ENCODE peak calls at places on chromosomes 16 and 17, in seven cellular contexts. R is Panc1, Y is hepatocyte, D is upper lobe of left lung, W is psoas muscle, T is fibroblast of mammary gland, F is cardiac muscle cell. O is an unnamed sample.

GRCh38 chr17:51224615-51225262 is 35.1 kb downstream of the MBTD1 start:
- DNase-seq in R (no peak), T (no peak), W (no peak), F (no peak), D (no peak), Y (no peak), O (no peak)

GRCh38 chr16:74736531-74737157 is 36.0 kb upstream of the MLKL start:
- DNase-seq in D (no peak), Y (no peak), R (no peak), F (no peak), W (peak), T (peak), O (no peak)

GRCh38 chr16:10708969-10709368 is 14.2 kb upstream of the TEKT5 start:
- DNase-seq in R (no peak), T (no peak), Y (no peak), F (no peak), W (no peak), D (no peak), O (no peak)

GRCh38 chr16:31351937-31352315 is 3.0 kb upstream of the ITGAX start:
- DNase-seq in T (peak), F (no peak), Y (no peak), D (no peak), R (no peak), W (peak), O (no peak)

GRCh38 chr17:62898239-62898864 is 67.7 kb upstream of the TANC2 start:
- DNase-seq in F (no peak), D (no peak), Y (peak), R (no peak), T (peak), W (no peak), O (no peak)

GRCh38 chr17:79915850-79916430 is 76.7 kb upstream of the CBX4 start:
- DNase-seq in Y (peak), R (no peak), T (peak), W (peak), F (peak), D (peak), O (peak)

GRCh38 chr16:58815188-58815888 is 81.2 kb upstream of the GOT2 start:
- DNase-seq in Y (no peak), T (no peak), W (no peak), D (no peak), R (no peak), F (no peak), O (peak)

GRCh38 chr16:61432421-61432820 is 603.8 kb downstream of the CDH8 start:
- DNase-seq in D (no peak), T (no peak), F (peak), W (no peak), Y (no peak), R (no peak), O (no peak)

GRCh38 chr16:11585460-11586374 is 1.0 kb downstream of the LITAF start:
- DNase-seq in D (peak), T (no peak), Y (no peak), W (peak), R (no peak), F (no peak), O (no peak)

GRCh38 chr17:62704381-62704971 is 77.0 kb downstream of the MRC2 start:
- DNase-seq in W (peak), R (no peak), F (peak), Y (peak), D (no peak), T (peak), O (peak)

GRCh38 chr17:76912585-76912984 is 44.4 kb downstream of the MGAT5B start:
- DNase-seq in R (no peak), F (no peak), T (no peak), Y (no peak), D (peak), W (no peak), O (no peak)

GRCh38 chr17:59534583-59534982 is 30.8 kb upstream of the DHX40 start:
- DNase-seq in R (no peak), T (peak), W (no peak), Y (no peak), D (no peak), F (no peak), O (no peak)

DNA sequence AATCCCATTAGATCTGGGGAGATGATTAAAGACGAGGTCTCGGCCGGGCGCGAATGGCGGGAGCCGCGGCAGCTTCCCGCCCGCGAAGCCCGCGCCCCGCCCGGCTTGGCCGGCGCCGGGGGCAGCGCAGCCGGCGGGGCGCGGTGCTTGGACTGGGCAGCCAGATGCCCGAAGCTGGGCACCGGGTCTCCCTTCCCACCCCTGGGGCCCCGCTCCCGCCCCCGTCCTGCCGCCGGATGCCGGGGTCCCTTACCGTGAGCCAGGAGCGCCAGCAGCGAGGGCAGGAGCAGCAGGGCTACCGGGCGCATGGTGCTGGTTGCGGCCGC is 308 bp downstream of the SEZ6 start:
- DNase-seq in T (no peak), D (no peak), W (no peak), F (no peak), Y (no peak), R (no peak), O (no peak)
- H3K4me3 ChIP-seq in T (no peak), D (no peak), W (no peak), F (peak), Y (no peak), R (no peak), O (no peak)

GRCh38 chr17:75289122-75289831 is at the start of gene SLC25A19:
- DNase-seq in W (peak), Y (peak), T (peak), F (peak), D (peak), R (peak), O (peak)
- TF ChIP-seq CTCF in W (peak), Y (no peak), T (no peak), F (no peak), D (peak), R (no peak), O (no peak)

DNA sequence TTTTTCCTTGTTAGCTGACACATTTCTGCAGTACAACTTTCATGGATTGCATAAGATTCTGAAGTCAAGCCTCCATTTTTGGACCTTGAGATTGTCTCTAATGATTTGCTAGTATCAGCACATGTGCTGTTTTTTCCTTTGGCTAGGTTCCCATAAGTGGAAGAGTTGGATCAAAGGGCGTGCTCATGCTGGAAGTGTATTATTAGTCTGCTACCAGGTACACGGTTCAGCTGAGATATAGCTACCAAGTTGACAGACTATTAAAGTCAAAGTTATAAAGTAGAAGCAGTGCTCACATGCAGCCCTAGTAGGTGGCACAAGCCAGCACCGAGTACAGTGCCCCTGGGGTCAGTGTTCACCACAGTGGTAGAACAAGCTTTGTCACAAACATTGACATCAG is 3.2 kb downstream of the FAHD1 start:
- DNase-seq in W (no peak), Y (peak), R (no peak), T (no peak), F (no peak), D (no peak), O (no peak)
- H3K4me3 ChIP-seq in W (no peak), Y (no peak), R (no peak), T (no peak), F (no peak), D (no peak), O (no peak)

GRCh38 chr16:2914233-2914632 is 2.5 kb downstream of the FLYWCH1 start:
- DNase-seq in Y (no peak), F (no peak), D (no peak), W (no peak), R (no peak), T (no peak), O (no peak)
- TF ChIP-seq CTCF in Y (no peak), F (no peak), D (no peak), W (no peak), R (no peak), T (no peak), O (no peak)

DNA sequence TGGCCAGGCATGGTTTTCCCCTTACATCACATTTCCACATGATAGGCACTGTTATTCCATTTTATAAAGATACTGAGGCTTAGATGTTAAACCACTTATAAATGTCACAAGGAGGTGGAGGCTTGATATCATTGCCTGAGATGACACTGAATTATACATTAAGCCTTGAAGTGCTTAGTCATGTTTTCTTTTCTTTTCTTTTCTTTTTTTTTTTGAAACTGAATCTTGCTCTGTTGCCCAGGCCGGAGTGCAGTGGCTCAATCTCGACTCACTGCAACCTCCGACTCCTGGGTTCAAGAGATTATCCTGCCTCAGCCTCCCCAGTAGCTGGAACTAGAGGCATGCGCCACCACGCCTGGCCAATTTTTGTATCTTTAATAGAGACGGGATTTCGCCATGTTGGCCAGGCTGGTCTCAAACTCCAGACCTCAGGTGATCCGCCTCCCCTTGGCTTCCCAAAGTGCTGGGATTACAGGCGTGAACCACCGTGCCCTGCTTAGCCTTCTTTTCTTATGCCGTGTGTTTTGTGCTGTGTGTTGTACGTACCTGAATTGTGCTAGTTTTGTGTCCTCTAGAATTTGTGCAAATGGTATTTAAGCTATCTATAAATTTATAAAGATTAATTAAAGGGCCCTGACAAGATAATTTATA is 1.2 kb downstream of the DNAJA3 start:
- DNase-seq in F (no peak), D (no peak), R (no peak), T (no peak), W (no peak), Y (no peak), O (no peak)
- H3K4me3 ChIP-seq in F (peak), D (peak), R (peak), T (peak), W (peak), Y (peak), O (peak)

GRCh38 chr16:27341971-27342370 is 28.2 kb downstream of the IL4R start:
- DNase-seq in D (no peak), T (no peak), W (no peak), Y (no peak), F (no peak), R (no peak), O (no peak)

GRCh38 chr16:27337024-27337423 is 23.2 kb downstream of the IL4R start:
- DNase-seq in Y (no peak), R (no peak), W (no peak), F (no peak), D (no peak), T (no peak), O (no peak)

GRCh38 chr16:27340654-27341053 is 26.9 kb downstream of the IL4R start:
- DNase-seq in F (no peak), T (no peak), D (no peak), R (no peak), W (no peak), Y (no peak), O (no peak)

GRCh38 chr16:27341549-27341948 is 27.8 kb downstream of the IL4R start:
- DNase-seq in R (no peak), D (no peak), T (no peak), Y (no peak), F (no peak), W (no peak), O (no peak)

GRCh38 chr16:27339180-27339579 is 25.4 kb downstream of the IL4R start:
- DNase-seq in W (no peak), Y (no peak), F (no peak), D (no peak), T (no peak), R (no peak), O (no peak)
- TF ChIP-seq CTCF in W (no peak), Y (no peak), F (no peak), D (no peak), T (no peak), R (no peak), O (no peak)

DNA sequence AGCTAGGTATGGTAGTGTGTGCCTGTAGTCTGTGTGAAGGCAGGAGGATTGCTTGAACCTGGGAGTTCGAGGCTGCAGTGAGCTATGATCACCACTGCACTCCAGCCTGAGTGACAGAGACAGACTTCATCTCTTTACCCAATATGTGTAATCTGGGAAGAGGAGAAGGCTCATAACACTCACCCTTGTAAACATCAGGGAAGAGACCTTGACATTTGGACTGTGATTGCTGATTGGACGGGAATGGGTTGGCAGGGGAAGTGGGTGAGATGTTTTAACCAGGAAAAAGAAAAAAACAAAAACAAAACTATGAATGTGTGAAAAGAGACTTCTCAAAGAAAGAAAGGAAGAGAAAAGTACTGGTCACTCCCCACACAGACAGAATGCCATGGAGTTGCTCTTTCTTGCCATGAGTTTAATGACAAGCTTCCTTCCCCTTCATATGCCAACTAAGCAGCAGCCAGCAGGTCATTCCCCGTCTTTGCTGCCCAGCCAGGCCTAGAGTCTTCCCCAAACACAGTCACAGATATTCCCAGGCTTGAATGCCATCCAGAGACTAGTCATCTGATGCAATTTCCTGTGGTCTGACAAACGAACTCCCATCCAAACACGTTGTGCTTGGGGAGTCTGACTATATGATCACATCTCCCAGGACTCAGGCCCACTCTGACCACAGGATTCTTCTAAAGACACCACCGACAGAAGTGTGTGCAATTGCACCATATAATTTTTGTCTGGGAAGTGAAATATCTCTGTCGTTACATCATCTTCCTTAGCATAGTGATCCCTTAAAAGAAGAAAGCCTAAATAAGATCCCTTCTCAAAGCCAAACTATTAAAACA is 3.6 kb upstream of the XAF1 start:
- DNase-seq in T (peak), Y (peak), W (peak), R (no peak), F (no peak), D (no peak), O (peak)
- H3K4me3 ChIP-seq in T (no peak), Y (no peak), W (no peak), R (no peak), F (no peak), D (no peak), O (no peak)

GRCh38 chr16:77784441-77785356 is 3.7 kb upstream of the VAT1L start:
- DNase-seq in T (peak), D (peak), F (no peak), Y (no peak), W (no peak), R (no peak), O (no peak)
- TF ChIP-seq CTCF in T (peak), D (no peak), F (peak), Y (peak), W (no peak), R (peak), O (no peak)

DNA sequence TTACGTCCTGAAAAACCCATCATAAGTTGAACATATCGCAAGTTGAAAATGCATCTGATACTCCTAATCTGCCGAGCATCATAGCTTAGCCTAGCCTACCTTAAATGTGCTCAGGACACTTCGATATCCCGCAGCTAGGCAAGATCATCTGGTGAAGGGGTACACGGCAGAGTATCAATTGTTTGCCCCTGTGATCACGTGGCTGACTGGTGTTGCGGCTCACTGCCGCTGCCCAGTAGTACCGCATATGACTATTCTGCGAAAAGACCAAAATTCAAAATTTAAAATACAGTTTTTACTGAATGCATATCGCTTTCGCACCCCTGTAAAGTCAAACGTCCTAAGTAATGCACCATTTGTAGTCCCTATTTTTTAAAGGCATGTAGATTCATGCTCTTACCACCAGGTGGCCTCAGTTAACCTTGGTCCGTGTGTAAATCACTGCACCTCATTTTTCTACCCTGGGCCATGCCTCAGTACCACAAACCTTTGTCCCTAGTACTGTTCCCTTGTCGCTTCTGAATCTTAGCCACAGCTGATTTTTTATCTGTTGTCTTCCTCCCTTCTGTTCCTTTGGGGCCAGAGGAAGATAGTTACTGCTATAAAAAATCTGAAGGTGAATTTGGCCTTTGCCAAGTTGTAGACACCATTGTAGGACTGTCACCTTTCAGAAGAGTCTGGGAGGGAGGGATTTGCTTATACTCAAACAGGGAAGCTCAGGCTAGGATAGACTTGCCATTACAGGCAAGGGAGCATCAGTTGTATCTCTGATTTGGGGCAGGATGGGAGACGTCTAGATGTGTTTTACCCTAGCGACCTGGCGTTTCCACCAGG is 34.4 kb downstream of the WWP2 start:
- DNase-seq in F (peak), W (no peak), D (no peak), Y (peak), T (peak), R (peak), O (peak)
- H3K4me3 ChIP-seq in F (no peak), W (peak), D (no peak), Y (no peak), T (no peak), R (no peak), O (no peak)

GRCh38 chr17:38728290-38728831 is 1.8 kb upstream of the CISD3 start:
- DNase-seq in W (no peak), F (no peak), T (no peak), Y (no peak), D (no peak), R (no peak), O (no peak)

GRCh38 chr17:38731526-38732294 is 1.6 kb downstream of the CISD3 start:
- DNase-seq in R (no peak), W (no peak), Y (no peak), F (no peak), T (no peak), D (no peak), O (no peak)

GRCh38 chr17:38730526-38731379 is 612 bp downstream of the CISD3 start:
- DNase-seq in F (peak), W (peak), T (peak), D (peak), Y (peak), R (no peak), O (no peak)

GRCh38 chr17:38729368-38729885 is 714 bp upstream of the CISD3 start:
- DNase-seq in T (no peak), F (no peak), W (no peak), D (no peak), Y (no peak), R (no peak), O (no peak)

DNA sequence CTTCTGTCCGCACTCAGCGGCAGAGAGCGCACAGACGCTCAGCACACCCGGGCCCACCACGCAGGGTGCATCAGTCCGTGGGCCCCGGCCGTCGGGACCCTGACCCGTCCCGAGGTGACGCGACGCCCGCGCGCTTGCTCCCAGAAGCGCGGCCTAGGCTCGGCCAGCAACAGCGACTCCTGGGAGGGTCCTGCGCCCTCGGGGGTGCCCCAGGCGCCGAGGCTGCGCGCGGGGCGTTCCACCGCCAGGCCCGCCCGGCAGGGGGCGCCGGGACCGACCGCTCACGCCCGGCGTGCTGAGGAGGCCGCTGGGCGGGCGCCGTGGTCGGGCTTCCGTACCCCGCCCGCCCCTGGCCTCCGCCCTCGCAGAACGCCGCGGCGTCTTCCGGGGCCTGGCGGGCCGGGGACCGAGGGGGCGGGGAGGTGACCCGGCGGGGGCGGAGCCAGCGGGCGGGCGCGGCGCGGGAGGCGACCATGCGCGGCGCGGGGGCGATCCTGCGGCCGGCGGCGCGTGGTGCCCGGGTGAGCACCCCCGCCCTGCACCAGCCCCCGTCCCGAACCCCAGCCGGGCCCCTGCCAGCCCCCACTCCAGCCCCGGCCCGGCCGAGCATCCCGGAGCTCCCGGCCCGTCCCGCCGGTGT is at the start of gene CISD3:
- DNase-seq in F (peak), D (peak), T (peak), W (peak), R (no peak), Y (peak), O (no peak)
- TF ChIP-seq CTCF in F (peak), D (peak), T (no peak), W (peak), R (peak), Y (peak), O (peak)

O was measured in keratinocyte.